ENCODE peak calls at places on chromosomes 16 and 17, in four cellular contexts. T is WTC11, J is SK-N-SH, O is K562. W is an unnamed sample.

GRCh38 chr17:31321481-31321880 is at the start of gene EVI2A:
- DNase-seq in T (no peak), J (no peak), O (peak; percentile 10), W (peak; percentile 69)

GRCh38 chr16:10922328-10923145 is 19.7 kb downstream of the DEXI start:
- DNase-seq in T (no peak), J (no peak), O (no peak), W (no peak)

GRCh38 chr16:12002447-12003006 is 26.0 kb downstream of the SNX29 start:
- DNase-seq in T (no peak), J (no peak), O (peak; percentile 72), W (no peak)

GRCh38 chr17:57370583-57370982 is 114.3 kb downstream of the MSI2 start:
- DNase-seq in T (no peak), J (no peak), O (no peak), W (no peak)

GRCh38 chr16:81707411-81708321 is 71.4 kb upstream of the PLCG2 start:
- DNase-seq in T (no peak), J (no peak), O (no peak), W (no peak)

GRCh38 chr17:6374271-6374691 is 60.6 kb downstream of the AIPL1 start:
- DNase-seq in T (no peak), J (no peak), O (no peak), W (no peak)

GRCh38 chr16:88809676-88810165 is 2.0 kb downstream of the APRT start:
- DNase-seq in T (no peak), J (no peak), O (no peak), W (no peak)

GRCh38 chr16:85718682-85719081 is 29.9 kb upstream of the GINS2 start:
- DNase-seq in T (peak; percentile 77), J (no peak), O (peak; percentile 73), W (no peak)

GRCh38 chr16:28181557-28181914 is 30.2 kb downstream of the XPO6 start:
- DNase-seq in T (no peak), J (no peak), O (no peak), W (no peak)

GRCh38 chr17:2560658-2561057 is 32.8 kb upstream of the PAFAH1B1 start:
- DNase-seq in T (no peak), J (no peak), O (no peak), W (no peak)

GRCh38 chr17:59254742-59255141 is 34.4 kb downstream of the GDPD1 start:
- DNase-seq in T (no peak), J (no peak), O (no peak), W (no peak)

GRCh38 chr17:58539703-58540102 is 25.3 kb upstream of the MTMR4 start:
- DNase-seq in T (no peak), J (no peak), O (no peak), W (no peak)

GRCh38 chr17:60724647-60725046 is 47.0 kb downstream of the BCAS3 start:
- DNase-seq in T (no peak), J (no peak), O (no peak), W (no peak)

DNA sequence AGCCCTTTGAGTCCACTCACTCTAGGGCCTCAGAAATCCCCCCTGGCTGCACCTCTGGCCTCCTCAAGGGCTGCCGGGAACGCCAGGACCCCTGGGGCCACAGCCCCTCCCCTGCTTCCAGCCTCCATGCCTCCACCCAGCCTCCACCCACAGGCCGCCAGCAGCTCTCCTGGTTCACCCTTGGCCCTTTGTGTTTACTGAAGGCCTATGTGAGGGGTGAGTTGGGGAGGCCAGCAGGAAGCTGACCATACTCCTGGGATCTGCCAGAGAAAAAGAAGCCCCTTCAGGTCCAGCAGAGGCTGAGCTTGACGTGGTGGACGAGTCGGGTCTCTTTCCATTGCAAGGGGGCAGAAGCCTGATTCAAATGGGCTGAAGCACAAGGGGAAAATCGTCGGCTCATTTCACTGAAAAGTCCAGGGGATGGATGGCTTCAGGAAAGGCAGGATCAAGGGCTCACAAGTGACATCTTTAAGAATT is 18.3 kb upstream of the ATP2A3 start:
- DNase-seq in T (no peak), J (peak; percentile 17), O (no peak), W (no peak)
- TF ChIP-seq USF1 in T (no peak), J (no peak), O (no peak), W (no peak)

GRCh38 chr17:50973557-50974494 is 107.7 kb upstream of the TOB1 start:
- DNase-seq in T (no peak), J (no peak), O (no peak), W (no peak)

GRCh38 chr17:50977487-50978159 is 111.5 kb upstream of the TOB1 start:
- DNase-seq in T (no peak), J (no peak), O (no peak), W (no peak)

GRCh38 chr17:50967795-50968194 is 101.6 kb upstream of the TOB1 start:
- DNase-seq in T (no peak), J (no peak), O (no peak), W (no peak)

GRCh38 chr17:50976951-50977472 is 110.9 kb upstream of the TOB1 start:
- DNase-seq in T (no peak), J (no peak), O (no peak), W (no peak)

GRCh38 chr17:50972579-50972978 is 106.4 kb upstream of the TOB1 start:
- DNase-seq in T (no peak), J (peak; percentile 70), O (no peak), W (no peak)
- TF ChIP-seq USF1 in T (no peak), J (no peak), O (no peak), W (no peak)

GRCh38 chr16:1834096-1834495 is 7.1 kb downstream of the FAHD1 start:
- DNase-seq in T (no peak), J (no peak), O (no peak), W (no peak)

GRCh38 chr16:1828645-1829410 is 1.8 kb downstream of the FAHD1 start:
- DNase-seq in T (no peak), J (no peak), O (no peak), W (no peak)

GRCh38 chr16:1830213-1830612 is 3.2 kb downstream of the FAHD1 start:
- DNase-seq in T (no peak), J (no peak), O (no peak), W (no peak)

GRCh38 chr16:1832831-1833454 is 5.9 kb downstream of the FAHD1 start:
- DNase-seq in T (no peak), J (no peak), O (peak; percentile 88), W (no peak)

GRCh38 chr16:1831537-1832075 is 4.6 kb downstream of the FAHD1 start:
- DNase-seq in T (no peak), J (no peak), O (no peak), W (no peak)
- TF ChIP-seq USF1 in T (no peak), J (no peak), O (no peak), W (no peak)

DNA sequence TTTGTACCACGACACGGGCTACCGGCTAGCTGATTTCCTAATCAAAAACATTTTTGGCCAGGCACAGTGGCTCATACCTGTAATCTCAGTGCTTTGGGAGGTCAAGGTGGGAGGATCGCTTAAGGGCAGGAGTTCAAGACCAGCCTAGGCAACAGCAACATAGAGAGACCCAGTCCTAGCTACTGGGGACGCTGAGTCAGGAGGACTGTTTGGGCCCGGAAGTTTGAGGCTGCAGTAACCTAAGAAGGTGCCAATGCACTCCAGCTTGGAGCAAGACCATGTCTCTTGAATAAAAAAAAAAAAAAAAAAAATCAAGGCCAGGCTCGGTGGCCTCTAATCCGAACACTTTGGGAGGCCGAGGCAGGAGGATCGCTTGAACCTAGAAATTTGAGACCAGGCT is 49.8 kb downstream of the UBE2G1 start:
- DNase-seq in T (no peak), J (no peak), O (no peak), W (no peak)
- TF ChIP-seq USF1 in T (no peak), J (no peak), O (no peak), W (no peak)

DNA sequence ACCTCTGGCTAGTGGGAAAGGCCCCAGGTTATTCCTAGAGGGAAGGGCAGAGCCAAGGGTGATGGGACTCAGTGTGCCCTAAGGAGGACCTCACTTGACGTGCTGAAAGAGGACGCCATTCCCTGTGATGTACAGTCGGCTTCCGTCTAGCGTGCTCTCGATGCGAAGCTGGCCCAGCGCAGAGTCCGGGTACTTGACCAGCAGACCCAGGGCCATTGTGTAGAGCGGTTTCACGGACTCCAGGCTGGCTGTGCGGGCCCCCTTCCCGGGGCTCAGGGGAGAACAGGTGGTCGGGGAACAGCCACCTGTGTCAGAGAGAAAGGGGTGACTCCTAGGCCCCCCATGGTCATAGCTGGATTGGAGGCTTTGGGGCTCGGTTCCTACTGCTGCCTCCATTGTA is 19.9 kb downstream of the PLEKHG4 start:
- DNase-seq in T (no peak), J (peak; percentile 8), O (no peak), W (no peak)
- TF ChIP-seq USF1 in T (no peak), J (no peak), O (no peak), W (no peak)

GRCh38 chr16:1188781-1189189 is 35.9 kb downstream of the CACNA1H start:
- DNase-seq in T (peak; percentile 79), J (no peak), O (peak; percentile 76), W (no peak)
- TF ChIP-seq USF1 in T (peak; percentile 71), J (no peak), O (no peak), W (no peak)

GRCh38 chr16:80054656-80055055 is 454.1 kb upstream of the MAF start:
- DNase-seq in T (no peak), J (no peak), O (no peak), W (no peak)

GRCh38 chr16:80056334-80056733 is 455.8 kb upstream of the MAF start:
- DNase-seq in T (no peak), J (no peak), O (no peak), W (no peak)

GRCh38 chr16:80058236-80058635 is 457.7 kb upstream of the MAF start:
- DNase-seq in T (no peak), J (no peak), O (no peak), W (no peak)

GRCh38 chr16:80060470-80060869 is 459.9 kb upstream of the MAF start:
- DNase-seq in T (no peak), J (no peak), O (no peak), W (no peak)

GRCh38 chr16:80055831-80056230 is 455.3 kb upstream of the MAF start:
- DNase-seq in T (no peak), J (no peak), O (no peak), W (no peak)
- TF ChIP-seq USF1 in T (no peak), J (no peak), O (no peak), W (no peak)

GRCh38 chr16:50298075-50298460 is 31.7 kb downstream of the ADCY7 start:
- DNase-seq in T (no peak), J (no peak), O (no peak), W (no peak)
- TF ChIP-seq USF1 in T (no peak), J (no peak), O (no peak), W (no peak)

GRCh38 chr17:29066053-29066452 is 23.1 kb downstream of the PIPOX start:
- DNase-seq in T (no peak), J (peak; percentile 56), O (no peak), W (no peak)
- TF ChIP-seq USF1 in T (no peak), J (no peak), O (no peak), W (no peak)

W was measured in GM12878.